ENCODE peak calls at places on chromosomes 16 and 17, in seven cellular contexts. M, U, Y, S, X, V and N are unnamed samples.
A peak's percentile ranks its signal among the peaks of the same experiment; 100 is the strongest.

GRCh38 chr17:49229805-49230600 is 584 bp downstream of the PHOSPHO1 start:
- DNase-seq in U (peak; percentile 51), S (no peak), V (peak; percentile 86), Y (no peak), M (no peak), X (no peak), N (no peak)

GRCh38 chr17:74442670-74443515 is 11.0 kb downstream of the GPRC5C start:
- DNase-seq in X (no peak), Y (no peak), M (peak; percentile 91), S (peak; percentile 84), U (peak; percentile 91), V (peak; percentile 94), N (no peak)

GRCh38 chr17:63762106-63763078 is 11.0 kb downstream of the CCDC47 start:
- DNase-seq in X (no peak), V (no peak), S (no peak), U (no peak), M (no peak), Y (no peak), N (no peak)

GRCh38 chr16:21980032-21980431 is 20.9 kb downstream of the PDZD9 start:
- DNase-seq in V (no peak), X (no peak), S (no peak), Y (no peak), U (no peak), M (no peak), N (no peak)

GRCh38 chr16:85316321-85316919 is 204.1 kb upstream of the CIBAR2 start:
- DNase-seq in Y (peak; percentile 77), V (no peak), M (peak; percentile 75), U (peak; percentile 69), X (peak; percentile 87), S (peak; percentile 58), N (peak; percentile 47)

GRCh38 chr16:62913333-62913732 is 877.1 kb upstream of the CDH8 start:
- DNase-seq in U (no peak), M (no peak), X (no peak), S (no peak), V (no peak), Y (no peak), N (no peak)

GRCh38 chr17:412211-413015 is 59.8 kb upstream of the RPH3AL start:
- DNase-seq in X (peak; percentile 66), Y (peak; percentile 69), S (peak; percentile 9), M (peak; percentile 70), V (no peak), U (no peak), N (peak; percentile 49)

GRCh38 chr16:30948956-30949654 is at the start of gene ORAI3:
- DNase-seq in V (peak; percentile 90), U (peak; percentile 91), M (peak; percentile 90), S (peak; percentile 82), Y (peak; percentile 58), X (peak; percentile 74), N (peak; percentile 38)

GRCh38 chr17:71632328-71632727 is 488.5 kb upstream of the SOX9 start:
- DNase-seq in S (no peak), Y (no peak), U (no peak), X (no peak), M (no peak), V (no peak), N (no peak)

GRCh38 chr17:29390856-29391631 is 881 bp downstream of the TAOK1 start:
- DNase-seq in S (no peak), X (peak; percentile 32), M (peak; percentile 66), U (no peak), V (no peak), Y (no peak), N (no peak)

GRCh38 chr16:30948087-30948955 is 547 bp upstream of the ORAI3 start:
- DNase-seq in S (peak; percentile 88), M (peak; percentile 95), Y (peak; percentile 93), U (peak; percentile 82), X (peak; percentile 96), V (peak; percentile 92), N (peak; percentile 90)

GRCh38 chr16:30567160-30567990 is 4.1 kb downstream of the ZNF688 start:
- DNase-seq in S (no peak), X (no peak), Y (no peak), V (no peak), M (no peak), U (no peak), N (no peak)

GRCh38 chr17:51258756-51259573 is 884 bp downstream of the MBTD1 start:
- DNase-seq in M (no peak), Y (peak; percentile 15), X (no peak), U (no peak), V (peak; percentile 10), S (no peak), N (no peak)

GRCh38 chr17:68468785-68469184 is 11.5 kb upstream of the WIPI1 start:
- DNase-seq in S (no peak), U (no peak), V (no peak), M (no peak), X (peak; percentile 37), Y (peak; percentile 24), N (no peak)

GRCh38 chr17:2400474-2400866 is 390 bp downstream of the MNT start:
- DNase-seq in X (peak; percentile 56), U (peak; percentile 82), M (peak; percentile 84), Y (no peak), S (peak; percentile 51), V (peak; percentile 92), N (peak; percentile 58)

GRCh38 chr16:68939921-68940320 is 96.6 kb downstream of the TANGO6 start:
- DNase-seq in U (no peak), S (no peak), X (no peak), Y (no peak), M (no peak), V (no peak), N (no peak)

GRCh38 chr16:4944333-4945281 is 7.7 kb upstream of the PPL start:
- DNase-seq in V (peak; percentile 95), M (peak; percentile 92), S (no peak), Y (peak; percentile 98), U (peak; percentile 91), X (peak; percentile 93), N (peak; percentile 65)

GRCh38 chr17:77591231-77591785 is 367.2 kb upstream of the TNRC6C start:
- DNase-seq in M (no peak), V (no peak), U (no peak), X (no peak), S (no peak), Y (no peak), N (no peak)

GRCh38 chr17:39962642-39963220 is at the start of gene GSDMA:
- DNase-seq in S (no peak), U (no peak), V (no peak), Y (no peak), X (no peak), M (no peak), N (no peak)